ENCODE peak calls at places on chromosomes 7 and 10, in nine cellular contexts. C is NCI-H748 treated with DMSO at 0.1 percent for 48 hours; P is CD8-positive, alpha-beta T cell; W is iPS-NIHi11; O is chondrocyte; X is hepatocyte; Q is myocyte; Y is C1 segment of cervical spinal cord; S is stimulated activated CD8-positive, alpha-beta memory T cell treated with anti-CD3 and anti-CD28 coated beads, Interleukin-4, amount 100 ng/mL, for 1 hour. L is an unnamed sample.
A peak's percentile ranks its signal among the peaks of the same experiment; 100 is the strongest.

GRCh38 chr10:78053201-78053868 is 19.7 kb downstream of the RPS24 start:
- DNase-seq in C (no peak), P (no peak), W (no peak), O (no peak), X (no peak), Q (peak; percentile 58), Y (no peak), S (no peak), L (no peak)

GRCh38 chr7:106345421-106346166 is 60.8 kb upstream of the NAMPT start:
- DNase-seq in C (no peak), P (no peak), W (no peak), O (no peak), X (no peak), Q (no peak), Y (no peak), S (peak; percentile 4), L (peak; percentile 26)

GRCh38 chr10:103793920-103794883 is 61.2 kb downstream of the SH3PXD2A start:
- DNase-seq in C (peak; percentile 81), P (no peak), W (no peak), O (no peak), X (peak; percentile 88), Q (no peak), Y (no peak), S (no peak), L (no peak)

GRCh38 chr7:135160098-135160857 is 10.2 kb downstream of the CYREN start:
- DNase-seq in C (no peak), P (no peak), W (no peak), O (no peak), X (no peak), Q (peak; percentile 42), Y (no peak), S (no peak), L (no peak)

GRCh38 chr7:28623863-28624262 is 211.5 kb downstream of the CREB5 start:
- DNase-seq in C (peak; percentile 49), P (no peak), W (no peak), O (no peak), X (no peak), Q (no peak), Y (no peak), S (no peak), L (no peak)

GRCh38 chr10:78972160-78972946 is 96.4 kb upstream of the ZMIZ1 start:
- DNase-seq in C (no peak), P (no peak), W (peak; percentile 47), O (no peak), X (peak; percentile 74), Q (peak; percentile 96), Y (peak; percentile 81), S (no peak), L (no peak)

GRCh38 chr10:68559872-68560200 is 301 bp upstream of the TET1 start:
- DNase-seq in C (no peak), P (no peak), W (no peak), O (no peak), X (no peak), Q (no peak), Y (no peak), S (no peak), L (no peak)

GRCh38 chr10:17689137-17689536 is 45.2 kb downstream of the STAM start:
- DNase-seq in C (no peak), P (no peak), W (no peak), O (no peak), X (no peak), Q (no peak), Y (no peak), S (no peak), L (no peak)

GRCh38 chr7:39845011-39845410 is 105.0 kb upstream of the CDK13 start:
- DNase-seq in C (no peak), P (no peak), W (no peak), O (no peak), X (no peak), Q (no peak), Y (no peak), S (no peak), L (no peak)

GRCh38 chr7:28355553-28356319 is 56.6 kb upstream of the CREB5 start:
- DNase-seq in C (peak; percentile 100), P (no peak), W (no peak), O (no peak), X (peak; percentile 35), Q (no peak), Y (no peak), S (no peak), L (no peak)

GRCh38 chr10:77357611-77358010 is 280.0 kb downstream of the KCNMA1 start:
- DNase-seq in C (no peak), P (no peak), W (no peak), O (no peak), X (no peak), Q (peak; percentile 37), Y (no peak), S (no peak), L (no peak)

GRCh38 chr10:6912424-6912823 is 332.3 kb upstream of the PRKCQ start:
- DNase-seq in C (no peak), P (no peak), W (no peak), O (no peak), X (peak; percentile 21), Q (no peak), Y (no peak), S (no peak), L (no peak)

GRCh38 chr10:96918214-96919002 is 86.3 kb downstream of the LCOR start:
- DNase-seq in C (no peak), P (no peak), W (no peak), O (no peak), X (no peak), Q (peak; percentile 3), Y (no peak), S (no peak), L (no peak)

GRCh38 chr7:105673367-105674188 is 92.3 kb upstream of the EFCAB10 start:
- DNase-seq in C (no peak), P (no peak), W (no peak), O (peak; percentile 35), X (no peak), Q (peak; percentile 19), Y (no peak), S (no peak), L (no peak)

GRCh38 chr10:131949041-131949862 is 32.5 kb downstream of the BNIP3 start:
- DNase-seq in C (no peak), P (no peak), W (no peak), O (peak; percentile 77), X (no peak), Q (no peak), Y (no peak), S (no peak), L (no peak)

GRCh38 chr7:137282043-137282442 is 61.5 kb downstream of the PTN start:
- DNase-seq in C (no peak), P (no peak), W (no peak), O (no peak), X (no peak), Q (no peak), Y (no peak), S (no peak), L (no peak)

GRCh38 chr7:15829689-15830088 is 143.2 kb upstream of the MEOX2 start:
- DNase-seq in C (no peak), P (no peak), W (no peak), O (no peak), X (no peak), Q (no peak), Y (no peak), S (no peak), L (no peak)

GRCh38 chr10:101216207-101216607 is 13.1 kb downstream of the LBX1 start:
- DNase-seq in C (no peak), P (no peak), W (no peak), O (no peak), X (no peak), Q (no peak), Y (no peak), S (no peak), L (no peak)

GRCh38 chr10:20922461-20922860 is 25.4 kb upstream of the NEBL start:
- DNase-seq in C (no peak), P (no peak), W (no peak), O (no peak), X (no peak), Q (no peak), Y (no peak), S (no peak), L (no peak)

GRCh38 chr10:86357676-86358075 is 8.9 kb downstream of the GRID1 start:
- DNase-seq in C (no peak), P (no peak), W (no peak), O (peak; percentile 62), X (no peak), Q (no peak), Y (no peak), S (no peak), L (no peak)

GRCh38 chr10:3760083-3760482 is 24.9 kb downstream of the KLF6 start:
- DNase-seq in C (no peak), P (peak; percentile 17), W (no peak), O (no peak), X (no peak), Q (no peak), Y (no peak), S (no peak), L (no peak)